ENCODE peak calls at places on chromosomes 2 and 18, in seven cellular contexts. K is IMR-90; X is adrenal gland; T is endodermal cell; V is CD8-positive, alpha-beta memory T cell; F is A673; P is H9. A is an unnamed sample. For H3K4me1, the result is how much of the 10 kb centered on the place peaks cover.

GRCh38 chr2:13193900-13194299 is 477.2 kb downstream of the TRIB2 start:
- DNase-seq in K (peak), X (no peak), T (no peak), V (no peak), F (peak), P (no peak), A (peak)

GRCh38 chr2:128315122-128315828 is 3.4 kb downstream of the HS6ST1 start:
- DNase-seq in K (no peak), X (peak), T (peak), V (no peak), F (no peak), P (peak), A (no peak)

GRCh38 chr2:726158-726557 is 49.0 kb upstream of the TMEM18 start:
- DNase-seq in K (no peak), X (no peak), T (no peak), V (no peak), F (no peak), P (no peak), A (no peak)

GRCh38 chr2:10951558-10952414 is 40.1 kb downstream of the KCNF1 start:
- DNase-seq in K (peak), X (no peak), T (no peak), V (no peak), F (no peak), P (no peak), A (no peak)

GRCh38 chr18:28657836-28658410 is 481.0 kb upstream of the CDH2 start:
- DNase-seq in K (no peak), X (no peak), T (no peak), V (no peak), F (peak), P (no peak), A (peak)

GRCh38 chr2:134261398-134262131 is 7.7 kb downstream of the MGAT5 start:
- DNase-seq in K (no peak), X (no peak), T (peak), V (no peak), F (no peak), P (no peak), A (no peak)

GRCh38 chr2:172439509-172439860 is 12.1 kb downstream of the ITGA6 start:
- DNase-seq in K (no peak), X (no peak), T (no peak), V (no peak), F (no peak), P (no peak), A (no peak)

GRCh38 chr2:72695676-72696075 is 130.2 kb downstream of the EXOC6B start:
- DNase-seq in K (no peak), X (no peak), T (no peak), V (no peak), F (no peak), P (no peak), A (no peak)

GRCh38 chr2:138373993-138374408 is 127.6 kb upstream of the SPOPL start:
- DNase-seq in K (peak), X (peak), T (no peak), V (no peak), F (peak), P (no peak), A (no peak)

GRCh38 chr2:100949377-100949776 is 52.7 kb upstream of the RPL31 start:
- DNase-seq in K (no peak), X (no peak), T (no peak), V (no peak), F (no peak), P (no peak), A (no peak)

GRCh38 chr18:55234366-55235093 is 275.3 kb upstream of the CCDC68 start:
- DNase-seq in K (peak), X (peak), T (peak), V (peak), F (peak), P (peak), A (peak)

GRCh38 chr2:16014041-16014787 is 73.9 kb downstream of the MYCN start:
- DNase-seq in K (no peak), X (no peak), T (no peak), V (no peak), F (no peak), P (no peak), A (no peak)

GRCh38 chr2:179250084-179250483 is 14.5 kb downstream of the SESTD1 start:
- DNase-seq in K (no peak), X (no peak), T (no peak), V (no peak), F (no peak), P (no peak), A (no peak)

GRCh38 chr2:218834685-218835084 is 3.1 kb upstream of the PRKAG3 start:
- DNase-seq in K (no peak), X (no peak), T (no peak), V (no peak), F (no peak), P (no peak), A (no peak)

GRCh38 chr2:218839430-218839829 is 7.8 kb upstream of the PRKAG3 start:
- DNase-seq in K (peak), X (no peak), T (no peak), V (no peak), F (no peak), P (no peak), A (no peak)

GRCh38 chr2:218837495-218837894 is 5.9 kb upstream of the PRKAG3 start:
- DNase-seq in K (no peak), X (no peak), T (no peak), V (no peak), F (no peak), P (no peak), A (no peak)

DNA sequence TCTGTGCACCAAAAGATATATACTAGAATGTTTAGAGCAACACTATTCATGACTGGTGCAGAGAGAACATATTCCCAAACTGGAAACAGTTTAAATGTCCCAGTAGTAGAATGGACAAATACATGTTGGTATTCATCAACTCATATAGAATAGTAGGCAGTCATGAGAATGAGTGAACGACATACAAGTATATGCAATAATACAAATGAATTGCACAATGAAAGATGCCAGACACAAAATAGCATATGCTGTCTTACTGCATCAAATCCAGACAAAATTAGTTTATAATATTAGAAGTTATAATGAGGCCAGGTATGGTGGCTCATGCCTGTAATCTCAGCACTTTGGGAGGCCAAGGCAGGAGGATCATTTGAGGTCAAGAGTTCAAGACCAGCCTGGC is 8.3 kb upstream of the PRKAG3 start:
- DNase-seq in K (no peak), X (no peak), T (no peak), V (no peak), F (no peak), P (no peak), A (no peak)
- H3K27ac ChIP-seq in K (no peak), X (no peak), T (no peak), V (no peak), F (no peak), P (no peak), A (no peak)

GRCh38 chr2:197236816-197237215 is 73.8 kb downstream of the ANKRD44 start:
- DNase-seq in K (no peak), X (no peak), T (no peak), V (no peak), F (no peak), P (no peak), A (no peak)
- H3K4me1 ChIP-seq in K (under half), X (under half), T (under half), V (half or more), F (under half), P (under half), A (under half)

GRCh38 chr2:53129851-53130250 is 637.8 kb upstream of the CHAC2 start:
- DNase-seq in K (peak), X (no peak), T (no peak), V (no peak), F (no peak), P (no peak), A (peak)
- H3K27ac ChIP-seq in K (no peak), X (no peak), T (no peak), V (no peak), F (no peak), P (no peak), A (peak)

GRCh38 chr2:205699554-205700289 is 17.4 kb downstream of the NRP2 start:
- DNase-seq in K (no peak), X (no peak), T (peak), V (no peak), F (no peak), P (no peak), A (no peak)
- H3K4me1 ChIP-seq in K (half or more), X (half or more), T (half or more), V (under half), F (under half), P (under half), A (under half)

GRCh38 chr2:218883491-218884490 is 3.1 kb downstream of the WNT10A start:
- DNase-seq in K (no peak), X (no peak), T (peak), V (no peak), F (no peak), P (no peak), A (peak)
- H3K27ac ChIP-seq in K (no peak), X (no peak), T (no peak), V (no peak), F (no peak), P (no peak), A (peak)

GRCh38 chr2:65298089-65298488 is 70.5 kb downstream of the ACTR2 start:
- DNase-seq in K (no peak), X (no peak), T (no peak), V (no peak), F (no peak), P (no peak), A (no peak)
- H3K4me1 ChIP-seq in K (under half), X (under half), T (under half), V (under half), F (under half), P (under half), A (under half)

GRCh38 chr2:38353402-38353801 is 23.7 kb downstream of the ATL2 start:
- DNase-seq in K (no peak), X (no peak), T (no peak), V (no peak), F (no peak), P (no peak), A (no peak)
- H3K27ac ChIP-seq in K (no peak), X (no peak), T (no peak), V (no peak), F (no peak), P (no peak), A (no peak)

DNA sequence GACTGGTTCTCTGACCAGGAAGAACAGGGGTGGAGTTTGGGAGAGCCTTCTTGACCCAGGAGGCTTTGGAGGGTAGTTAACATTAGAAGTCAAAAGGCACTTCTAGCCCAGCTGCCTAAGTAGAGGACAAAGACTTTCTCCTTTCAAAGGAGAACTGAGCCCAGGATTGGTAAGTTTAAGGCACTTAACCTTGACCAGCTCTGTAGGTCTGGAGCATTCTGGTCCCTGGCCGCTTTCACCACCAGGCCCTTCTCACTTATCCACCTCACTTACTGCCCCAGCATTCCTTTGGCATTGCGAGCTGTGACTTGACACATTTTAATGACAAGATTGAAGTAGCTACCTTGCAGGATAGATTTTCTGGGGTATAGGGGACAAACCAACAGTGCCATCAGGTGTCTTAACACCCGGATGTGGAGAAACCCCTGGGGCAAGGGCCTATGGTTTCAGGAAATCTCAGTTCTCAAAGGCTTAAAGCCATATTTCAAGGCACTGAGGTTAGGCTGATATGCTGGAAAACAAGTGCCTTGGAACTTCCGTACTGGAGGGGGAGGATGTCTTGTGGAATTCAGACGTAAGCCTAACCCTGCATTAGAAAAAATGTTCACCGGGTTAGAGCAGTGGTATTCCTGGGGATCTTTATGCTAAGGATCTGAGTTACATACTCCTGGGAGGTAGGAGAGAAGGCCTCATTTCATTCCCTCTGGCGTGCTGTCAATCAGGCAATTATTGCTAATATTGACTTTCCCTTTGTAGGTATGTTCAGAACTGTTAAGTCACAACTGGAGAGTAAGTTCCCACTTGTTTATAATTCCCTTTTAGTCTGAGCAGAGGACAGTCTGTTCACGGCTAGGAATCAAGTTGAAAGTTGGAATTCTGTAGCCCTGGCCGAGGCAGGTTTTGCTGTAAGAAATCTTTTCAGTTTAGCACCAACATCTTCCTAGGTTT is 4.3 kb downstream of the C2orf68 start:
- DNase-seq in K (no peak), X (no peak), T (peak), V (no peak), F (no peak), P (no peak), A (no peak)
- H3K4me1 ChIP-seq in K (under half), X (under half), T (under half), V (under half), F (under half), P (under half), A (under half)

DNA sequence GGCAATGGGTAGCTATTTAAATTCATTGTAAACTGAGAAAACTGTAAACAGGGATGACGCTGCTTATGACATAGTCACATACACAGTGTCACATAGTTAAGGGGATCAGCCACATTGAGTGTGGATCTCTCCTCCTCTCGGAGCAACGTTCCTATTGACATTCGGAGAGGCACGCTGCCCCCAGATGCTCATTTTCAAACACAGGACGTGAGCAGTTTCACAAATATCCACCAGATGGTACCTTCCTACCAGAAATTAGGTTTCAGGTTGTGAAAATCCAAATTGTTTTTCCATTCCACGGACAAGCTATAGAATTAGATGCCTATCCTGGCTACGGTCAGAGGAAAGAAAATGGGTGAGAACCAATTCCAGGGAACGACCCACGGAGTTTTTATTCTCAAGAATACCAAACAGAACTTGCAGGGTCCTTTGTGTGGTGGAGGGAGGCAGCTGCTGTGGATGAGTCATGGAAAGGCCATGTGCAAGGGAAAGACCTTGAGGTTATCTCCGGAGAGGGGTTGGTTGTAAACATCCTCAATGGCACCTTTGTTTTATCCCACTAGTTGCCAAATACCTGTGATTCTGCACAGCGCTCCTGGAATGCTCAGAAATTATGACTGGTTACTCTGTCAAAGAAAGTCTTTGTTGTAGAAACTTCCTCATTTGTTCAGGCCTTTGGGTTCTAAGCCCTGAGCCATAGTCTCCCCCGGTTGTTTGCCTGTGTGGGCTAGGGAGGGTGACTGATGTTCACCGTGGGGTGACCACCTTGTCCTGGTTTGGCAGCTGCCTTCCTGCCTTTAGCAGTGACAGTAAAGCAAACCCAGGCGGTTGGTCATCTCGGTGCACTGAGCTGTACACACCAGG is 88.0 kb downstream of the ACTR3 start:
- DNase-seq in K (peak), X (peak), T (no peak), V (no peak), F (peak), P (no peak), A (peak)
- H3K27ac ChIP-seq in K (no peak), X (peak), T (peak), V (no peak), F (no peak), P (no peak), A (peak)